ENCODE peak calls at places on chromosomes 11 and 22, in nine cellular contexts. U, F, B, H, K, Q, T, X and D are unnamed samples.

GRCh38 chr11:134332189-134332631 is 422 bp downstream of the GLB1L2 start:
- DNase-seq in U (no peak), F (peak; percentile 58), B (peak; percentile 8), H (no peak), K (no peak), Q (peak; percentile 5), T (no peak), X (no peak), D (peak; percentile 7)

GRCh38 chr11:58742981-58743880 is 11.5 kb upstream of the GLYAT start:
- DNase-seq in U (no peak), F (no peak), B (no peak), H (no peak), K (no peak), Q (no peak), T (no peak), X (no peak), D (no peak)

GRCh38 chr11:59173080-59173963 is 1.4 kb downstream of the DTX4 start:
- DNase-seq in U (no peak), F (peak; percentile 45), B (no peak), H (no peak), K (peak; percentile 51), Q (no peak), T (no peak), X (peak; percentile 2), D (no peak)

GRCh38 chr11:17343907-17344306 is 7.7 kb upstream of the NCR3LG1 start:
- DNase-seq in U (no peak), F (no peak), B (peak; percentile 27), H (no peak), K (peak; percentile 83), Q (no peak), T (peak; percentile 56), X (no peak), D (no peak)

GRCh38 chr11:63212742-63213141 is 30.7 kb downstream of the SLC22A25 start:
- DNase-seq in U (no peak), F (no peak), B (no peak), H (no peak), K (peak; percentile 1), Q (no peak), T (peak; percentile 10), X (no peak), D (no peak)

GRCh38 chr11:113618360-113618759 is 87.7 kb downstream of the TMPRSS5 start:
- DNase-seq in U (no peak), F (no peak), B (no peak), H (no peak), K (peak; percentile 41), Q (no peak), T (no peak), X (no peak), D (no peak)

GRCh38 chr11:111299111-111300026 is 1.0 kb downstream of the POU2AF3 start:
- DNase-seq in U (no peak), F (peak; percentile 76), B (no peak), H (no peak), K (peak; percentile 8), Q (peak; percentile 34), T (no peak), X (no peak), D (no peak)

GRCh38 chr11:10413268-10413667 is 41.8 kb upstream of the AMPD3 start:
- DNase-seq in U (no peak), F (peak; percentile 46), B (no peak), H (peak; percentile 22), K (peak; percentile 38), Q (peak; percentile 84), T (peak; percentile 28), X (peak; percentile 45), D (peak; percentile 9)

GRCh38 chr11:74492084-74492483 is 1.4 kb downstream of the LIPT2 start:
- DNase-seq in U (no peak), F (no peak), B (no peak), H (no peak), K (no peak), Q (no peak), T (no peak), X (no peak), D (no peak)

GRCh38 chr22:40107756-40108437 is 69.8 kb upstream of the TNRC6B start:
- DNase-seq in U (no peak), F (no peak), B (peak; percentile 30), H (no peak), K (peak; percentile 23), Q (no peak), T (no peak), X (no peak), D (no peak)

GRCh38 chr22:47145883-47146282 is 383.4 kb downstream of the TBC1D22A start:
- DNase-seq in U (no peak), F (no peak), B (no peak), H (no peak), K (no peak), Q (no peak), T (no peak), X (no peak), D (no peak)

GRCh38 chr11:34242037-34242625 is 115.7 kb downstream of the ABTB2 start:
- DNase-seq in U (no peak), F (no peak), B (no peak), H (no peak), K (peak; percentile 52), Q (no peak), T (no peak), X (no peak), D (no peak)

GRCh38 chr22:39514373-39514973 is 5.9 kb upstream of the ATF4 start:
- DNase-seq in U (no peak), F (no peak), B (no peak), H (no peak), K (no peak), Q (no peak), T (no peak), X (peak; percentile 51), D (no peak)

GRCh38 chr11:116970485-116971292 is 127.5 kb downstream of the SIK3 start:
- DNase-seq in U (no peak), F (no peak), B (no peak), H (no peak), K (no peak), Q (no peak), T (no peak), X (no peak), D (no peak)

GRCh38 chr11:69799582-69799981 is 19.6 kb downstream of the FGF3 start:
- DNase-seq in U (no peak), F (no peak), B (no peak), H (no peak), K (peak; percentile 46), Q (no peak), T (peak; percentile 84), X (no peak), D (no peak)

GRCh38 chr11:126127284-126127845 is 64.7 kb upstream of the CDON start:
- DNase-seq in U (no peak), F (no peak), B (no peak), H (no peak), K (peak; percentile 49), Q (no peak), T (no peak), X (no peak), D (no peak)

GRCh38 chr11:114163830-114164401 is 104.4 kb downstream of the ZBTB16 start:
- DNase-seq in U (no peak), F (no peak), B (no peak), H (no peak), K (peak; percentile 92), Q (peak; percentile 73), T (no peak), X (no peak), D (no peak)

GRCh38 chr11:6357222-6357621 is 33.1 kb upstream of the SMPD1 start:
- DNase-seq in U (no peak), F (no peak), B (peak; percentile 50), H (no peak), K (peak; percentile 81), Q (no peak), T (peak; percentile 22), X (no peak), D (no peak)

GRCh38 chr22:48473202-48473601 is 1354.5 kb downstream of the BRD1 start:
- DNase-seq in U (no peak), F (no peak), B (no peak), H (no peak), K (no peak), Q (no peak), T (no peak), X (no peak), D (no peak)

GRCh38 chr11:111633756-111634362 is 31.6 kb downstream of the SIK2 start:
- DNase-seq in U (no peak), F (peak; percentile 47), B (no peak), H (no peak), K (peak; percentile 20), Q (no peak), T (no peak), X (no peak), D (no peak)

GRCh38 chr11:130340671-130341319 is 26.1 kb upstream of the ZBTB44 start:
- DNase-seq in U (no peak), F (no peak), B (no peak), H (no peak), K (no peak), Q (no peak), T (no peak), X (peak; percentile 16), D (no peak)

GRCh38 chr22:32987081-32987631 is 71.0 kb downstream of the SYN3 start:
- DNase-seq in U (no peak), F (no peak), B (no peak), H (no peak), K (no peak), Q (peak; percentile 24), T (no peak), X (no peak), D (no peak)

GRCh38 chr22:50702261-50702671 is 29.6 kb downstream of the SHANK3 start:
- DNase-seq in U (no peak), F (peak; percentile 80), B (no peak), H (no peak), K (no peak), Q (no peak), T (no peak), X (no peak), D (no peak)

GRCh38 chr22:43000441-43001175 is 14.3 kb downstream of the PACSIN2 start:
- DNase-seq in U (no peak), F (no peak), B (peak; percentile 48), H (no peak), K (peak; percentile 42), Q (no peak), T (no peak), X (no peak), D (no peak)

GRCh38 chr11:34340653-34341052 is 17.2 kb downstream of the ABTB2 start:
- DNase-seq in U (no peak), F (no peak), B (no peak), H (no peak), K (no peak), Q (no peak), T (no peak), X (no peak), D (no peak)

GRCh38 chr11:66081505-66081904 is 11.4 kb downstream of the PACS1 start:
- DNase-seq in U (peak; percentile 56), F (no peak), B (no peak), H (peak; percentile 71), K (peak; percentile 72), Q (peak; percentile 40), T (no peak), X (peak; percentile 82), D (peak; percentile 72)

GRCh38 chr22:49574861-49575702 is 252.6 kb downstream of the BRD1 start:
- DNase-seq in U (no peak), F (no peak), B (no peak), H (no peak), K (no peak), Q (no peak), T (no peak), X (no peak), D (no peak)

GRCh38 chr11:130123414-130124040 is 36.1 kb upstream of the ST14 start:
- DNase-seq in U (no peak), F (no peak), B (no peak), H (no peak), K (no peak), Q (no peak), T (no peak), X (no peak), D (no peak)